ENCODE peak calls at places on chromosomes 16 and 17, in four cellular contexts. One of them, this sample, is unnamed.

GRCh38 chr17:10161392-10161791 is 37.0 kb downstream of the GAS7 start:
- DNase-seq in K562: no peak
- DNase-seq in GM12878: no peak
- DNase-seq in IMR-90: no peak
- DNase-seq in this sample: no peak

GRCh38 chr16:70647461-70648359 is 1.4 kb downstream of the IL34 start:
- DNase-seq in IMR-90: no peak
- DNase-seq in K562: no peak
- DNase-seq in GM12878: no peak
- DNase-seq in this sample: no peak

GRCh38 chr16:81693047-81693446 is 86.0 kb upstream of the PLCG2 start:
- DNase-seq in K562: no peak
- DNase-seq in IMR-90: peak
- DNase-seq in GM12878: no peak
- DNase-seq in this sample: peak

GRCh38 chr16:89723279-89724250 is 2.2 kb downstream of the ZNF276 start:
- DNase-seq in IMR-90: peak
- DNase-seq in K562: no peak
- DNase-seq in GM12878: no peak
- DNase-seq in this sample: peak

GRCh38 chr16:927406-927805 is 43.4 kb downstream of the LMF1 start:
- DNase-seq in GM12878: no peak
- DNase-seq in IMR-90: no peak
- DNase-seq in K562: no peak
- DNase-seq in this sample: no peak

GRCh38 chr17:43409131-43409530 is 10.3 kb downstream of the ARL4D start:
- DNase-seq in GM12878: no peak
- DNase-seq in IMR-90: no peak
- DNase-seq in K562: no peak
- DNase-seq in this sample: no peak

GRCh38 chr17:74658620-74659019 is 35.1 kb upstream of the CD300E start:
- DNase-seq in K562: no peak
- DNase-seq in GM12878: no peak
- DNase-seq in IMR-90: no peak
- DNase-seq in this sample: no peak

GRCh38 chr17:42682400-42683384 is at the start of gene CNTNAP1:
- DNase-seq in K562: no peak
- DNase-seq in IMR-90: peak
- DNase-seq in GM12878: no peak
- DNase-seq in this sample: peak

GRCh38 chr16:70730944-70731343 is 45.1 kb upstream of the MTSS2 start:
- DNase-seq in GM12878: no peak
- DNase-seq in K562: no peak
- DNase-seq in IMR-90: no peak
- DNase-seq in this sample: no peak

GRCh38 chr17:67270411-67270810 is 25.4 kb upstream of the HELZ start:
- DNase-seq in IMR-90: no peak
- DNase-seq in K562: no peak
- DNase-seq in GM12878: no peak
- DNase-seq in this sample: no peak

GRCh38 chr17:58242171-58242784 is 3.9 kb downstream of the LPO start:
- DNase-seq in GM12878: no peak
- DNase-seq in K562: no peak
- DNase-seq in IMR-90: no peak
- DNase-seq in this sample: no peak

GRCh38 chr16:4273858-4274291 is 1.1 kb upstream of the TFAP4 start:
- DNase-seq in K562: no peak
- DNase-seq in IMR-90: peak
- DNase-seq in GM12878: no peak
- DNase-seq in this sample: peak
- TF ChIP-seq FOS in K562: no peak
- TF ChIP-seq FOS in IMR-90: no peak
- TF ChIP-seq FOS in GM12878: no peak
- TF ChIP-seq FOS in this sample: no peak

DNA sequence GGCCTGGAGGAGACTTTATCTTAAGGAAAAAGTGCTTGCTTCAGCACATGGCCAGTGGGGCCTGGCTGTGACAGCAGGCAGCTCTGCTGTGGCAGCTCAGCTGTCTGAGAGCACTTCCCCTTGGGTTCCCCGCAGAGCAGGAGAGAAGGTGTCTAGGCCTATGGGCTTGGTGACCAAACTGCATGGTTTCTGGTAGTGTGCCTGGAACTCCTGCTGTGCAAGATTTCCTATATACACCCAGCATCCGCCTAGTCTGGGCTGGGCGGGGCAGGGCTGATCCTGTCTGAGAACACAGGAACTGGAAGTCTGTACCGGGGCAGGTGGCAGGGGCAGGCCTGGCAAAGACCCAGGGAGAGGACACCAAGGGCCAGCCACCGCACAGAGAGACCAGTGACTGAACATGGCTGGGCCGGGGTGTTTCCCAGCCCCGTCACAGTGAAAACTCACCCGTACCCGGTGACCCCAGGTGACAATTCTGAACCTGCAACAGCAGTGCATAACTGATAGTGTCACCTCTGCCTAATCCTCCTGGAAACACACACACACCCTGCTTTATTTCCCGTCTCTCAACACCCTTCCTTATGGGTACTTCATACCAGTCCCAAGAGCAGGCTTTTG is 39.3 kb downstream of the CHD9 start:
- DNase-seq in IMR-90: no peak
- DNase-seq in K562: peak
- DNase-seq in GM12878: peak
- DNase-seq in this sample: peak
- H2AFZ ChIP-seq in IMR-90: no peak
- H2AFZ ChIP-seq in K562: peak
- H2AFZ ChIP-seq in GM12878: peak
- H2AFZ ChIP-seq in this sample: peak

GRCh38 chr16:75237398-75238131 is 13.9 kb downstream of the BCAR1 start:
- DNase-seq in K562: no peak
- DNase-seq in IMR-90: no peak
- DNase-seq in GM12878: no peak
- DNase-seq in this sample: no peak
- TF ChIP-seq FOS in K562: no peak
- TF ChIP-seq FOS in IMR-90: no peak
- TF ChIP-seq FOS in GM12878: no peak
- TF ChIP-seq FOS in this sample: no peak

DNA sequence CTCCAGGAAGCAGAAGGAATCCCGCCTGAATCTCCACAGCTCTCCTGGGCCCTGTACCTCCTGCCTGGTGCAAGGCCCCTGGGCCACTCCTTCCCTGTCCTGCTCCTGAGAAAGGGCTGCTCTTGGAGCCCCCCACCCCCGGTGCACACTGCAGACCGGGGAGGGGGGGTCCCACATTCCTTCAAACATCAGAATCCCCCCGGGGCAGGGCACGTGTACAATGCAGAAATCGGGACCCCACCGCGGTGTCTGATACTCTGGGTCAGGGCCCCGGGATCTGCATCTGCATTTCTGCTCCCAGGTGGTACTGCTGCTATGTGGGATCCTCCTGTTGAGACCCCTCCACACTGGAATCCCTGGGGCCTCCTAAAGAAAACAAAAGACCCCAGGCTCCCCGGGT is 99.5 kb upstream of the GSE1 start:
- DNase-seq in GM12878: no peak
- DNase-seq in IMR-90: no peak
- DNase-seq in K562: no peak
- DNase-seq in this sample: no peak
- H2AFZ ChIP-seq in GM12878: no peak
- H2AFZ ChIP-seq in IMR-90: peak
- H2AFZ ChIP-seq in K562: no peak
- H2AFZ ChIP-seq in this sample: no peak

DNA sequence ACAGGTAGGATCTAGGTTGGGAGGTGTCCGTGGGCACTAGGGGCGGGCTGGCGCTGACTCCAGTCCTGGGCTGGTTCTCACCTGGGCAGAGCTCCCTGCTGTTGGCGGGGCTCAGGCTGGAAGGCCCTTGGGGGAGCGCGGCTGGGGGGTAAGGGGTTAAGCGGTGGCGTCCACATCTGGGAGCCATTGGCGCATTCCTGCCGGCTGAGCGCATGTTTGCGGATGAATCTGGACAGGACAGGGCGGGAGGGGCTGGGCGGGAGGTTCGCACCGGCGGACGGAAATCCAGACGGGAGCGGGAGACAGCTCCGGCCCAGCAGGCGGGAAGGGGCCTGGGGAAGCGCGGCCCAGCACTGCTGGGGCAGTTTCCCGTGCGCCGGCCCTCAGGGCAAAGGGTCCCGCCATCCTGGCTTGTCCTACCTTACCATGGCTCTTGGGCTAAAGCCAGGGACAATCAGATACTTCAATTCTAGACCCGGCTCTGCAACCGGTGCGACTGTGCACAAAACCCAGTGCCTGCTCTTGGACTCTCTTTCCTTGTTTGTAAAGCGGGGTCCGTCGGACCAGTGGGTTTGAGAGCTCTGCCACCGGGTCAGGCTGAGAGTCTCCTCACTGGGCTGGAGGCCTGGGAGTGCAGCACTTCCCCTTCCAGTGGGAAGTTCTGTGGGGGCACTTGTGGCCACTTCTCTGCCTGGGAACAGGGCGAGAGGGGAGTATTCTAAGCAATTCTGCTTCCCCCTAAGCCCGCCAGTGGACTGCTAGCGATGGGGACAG is 7.8 kb downstream of the RARA start:
- DNase-seq in IMR-90: peak
- DNase-seq in K562: no peak
- DNase-seq in GM12878: no peak
- DNase-seq in this sample: peak
- TF ChIP-seq FOS in IMR-90: no peak
- TF ChIP-seq FOS in K562: no peak
- TF ChIP-seq FOS in GM12878: no peak
- TF ChIP-seq FOS in this sample: no peak

GRCh38 chr17:73643846-73644144 is 450 bp downstream of the SDK2 start:
- DNase-seq in K562: no peak
- DNase-seq in IMR-90: no peak
- DNase-seq in GM12878: no peak
- DNase-seq in this sample: no peak

GRCh38 chr17:73641779-73642580 is 2.3 kb downstream of the SDK2 start:
- DNase-seq in GM12878: no peak
- DNase-seq in K562: no peak
- DNase-seq in IMR-90: no peak
- DNase-seq in this sample: no peak

GRCh38 chr17:73643012-73643845 is 1.0 kb downstream of the SDK2 start:
- DNase-seq in K562: no peak
- DNase-seq in GM12878: no peak
- DNase-seq in IMR-90: no peak
- DNase-seq in this sample: no peak

GRCh38 chr17:73644145-73645049 is at the start of gene SDK2:
- DNase-seq in IMR-90: no peak
- DNase-seq in K562: no peak
- DNase-seq in GM12878: no peak
- DNase-seq in this sample: no peak

GRCh38 chr17:73642659-73643011 is 1.6 kb downstream of the SDK2 start:
- DNase-seq in K562: no peak
- DNase-seq in IMR-90: no peak
- DNase-seq in GM12878: no peak
- DNase-seq in this sample: no peak
- H2AFZ ChIP-seq in K562: no peak
- H2AFZ ChIP-seq in IMR-90: no peak
- H2AFZ ChIP-seq in GM12878: no peak
- H2AFZ ChIP-seq in this sample: no peak